ENCODE peak calls at places on chromosomes 6 and 20, in seven cellular contexts. I is cardiac fibroblast; T is CD4-positive, CD25-positive, alpha-beta regulatory T cell; S is SK-N-SH; U is foreskin fibroblast; P is tibial artery; F is CD4-positive, alpha-beta memory T cell. N is an unnamed sample.
A peak's percentile ranks its signal among the peaks of the same experiment; 100 is the strongest.

GRCh38 chr6:10268111-10268510 is 146.8 kb downstream of the TFAP2A start:
- DNase-seq in I (no peak), T (no peak), S (no peak), U (no peak), P (no peak), F (no peak), N (no peak)

GRCh38 chr6:125002090-125002741 is 40.0 kb downstream of the RNF217 start:
- DNase-seq in I (peak; percentile 72), T (no peak), S (no peak), U (no peak), P (no peak), F (no peak), N (no peak)

GRCh38 chr6:97085772-97086171 is 161.2 kb downstream of the KLHL32 start:
- DNase-seq in I (no peak), T (no peak), S (no peak), U (peak; percentile 11), P (no peak), F (no peak), N (no peak)

GRCh38 chr6:81126150-81126549 is 626.3 kb downstream of the TENT5A start:
- DNase-seq in I (no peak), T (no peak), S (no peak), U (peak; percentile 39), P (no peak), F (no peak), N (no peak)

GRCh38 chr6:47276377-47276776 is 33.3 kb downstream of the TNFRSF21 start:
- DNase-seq in I (no peak), T (no peak), S (no peak), U (no peak), P (no peak), F (no peak), N (no peak)

GRCh38 chr6:28923318-28924102 is at the start of gene TRIM27:
- DNase-seq in I (peak; percentile 87), T (peak; percentile 81), S (peak; percentile 93), U (peak; percentile 84), P (peak; percentile 86), F (peak; percentile 84), N (peak; percentile 65)

GRCh38 chr6:46511320-46511719 is 20.1 kb upstream of the RCAN2 start:
- DNase-seq in I (no peak), T (no peak), S (no peak), U (no peak), P (no peak), F (no peak), N (no peak)

GRCh38 chr6:127897437-127897836 is 3.4 kb downstream of the THEMIS start:
- DNase-seq in I (no peak), T (no peak), S (no peak), U (no peak), P (no peak), F (no peak), N (no peak)

GRCh38 chr6:29777319-29777718 is 50.3 kb upstream of the HLA-G start:
- DNase-seq in I (no peak), T (no peak), S (no peak), U (no peak), P (no peak), F (no peak), N (no peak)

GRCh38 chr6:167996424-167997199 is 859 bp upstream of the KIF25 start:
- DNase-seq in I (no peak), T (no peak), S (peak; percentile 74), U (no peak), P (no peak), F (no peak), N (no peak)

GRCh38 chr20:21191839-21192238 is 66.0 kb downstream of the KIZ start:
- DNase-seq in I (peak; percentile 39), T (no peak), S (no peak), U (no peak), P (no peak), F (no peak), N (no peak)

GRCh38 chr6:50602191-50602810 is 111.0 kb upstream of the TFAP2D start:
- DNase-seq in I (peak; percentile 41), T (no peak), S (peak; percentile 14), U (peak; percentile 2), P (no peak), F (no peak), N (peak; percentile 32)

GRCh38 chr20:35953411-35954199 is 697 bp downstream of the SCAND1 start:
- DNase-seq in I (peak; percentile 48), T (peak; percentile 77), S (peak; percentile 73), U (peak; percentile 24), P (peak; percentile 28), F (peak; percentile 79), N (peak; percentile 30)

GRCh38 chr20:37390891-37391525 is 45.1 kb downstream of the SRC start:
- DNase-seq in I (no peak), T (no peak), S (peak; percentile 19), U (no peak), P (peak; percentile 7), F (no peak), N (no peak)

GRCh38 chr6:134678436-134678889 is 271.4 kb downstream of the ALDH8A1 start:
- DNase-seq in I (peak; percentile 95), T (no peak), S (no peak), U (peak; percentile 56), P (no peak), F (no peak), N (no peak)

GRCh38 chr20:43409041-43409913 is 48.4 kb upstream of the SRSF6 start:
- DNase-seq in I (peak; percentile 72), T (no peak), S (peak; percentile 39), U (peak; percentile 23), P (no peak), F (no peak), N (peak; percentile 17)

GRCh38 chr20:24316731-24317130 is 152.7 kb upstream of the SYNDIG1 start:
- DNase-seq in I (no peak), T (no peak), S (no peak), U (no peak), P (no peak), F (no peak), N (no peak)

GRCh38 chr6:149846321-149846720 is 17.8 kb downstream of the LRP11 start:
- DNase-seq in I (peak; percentile 84), T (no peak), S (no peak), U (peak; percentile 72), P (no peak), F (no peak), N (no peak)
- H3K4me3 ChIP-seq in I (no peak overlapping the region), T (no peak overlapping the region), S (no peak overlapping the region), U (no peak overlapping the region), P (no peak overlapping the region), F (no peak overlapping the region), N (no peak overlapping the region)

GRCh38 chr6:130628862-130629261 is 198.3 kb upstream of the SMLR1 start:
- DNase-seq in I (no peak), T (no peak), S (no peak), U (no peak), P (no peak), F (no peak), N (no peak)

GRCh38 chr6:130629640-130630039 is 197.6 kb upstream of the SMLR1 start:
- DNase-seq in I (no peak), T (no peak), S (no peak), U (no peak), P (no peak), F (no peak), N (no peak)

GRCh38 chr6:130632897-130633296 is 194.3 kb upstream of the SMLR1 start:
- DNase-seq in I (no peak), T (no peak), S (no peak), U (no peak), P (no peak), F (no peak), N (no peak)

GRCh38 chr6:130632288-130632687 is 194.9 kb upstream of the SMLR1 start:
- DNase-seq in I (no peak), T (no peak), S (no peak), U (no peak), P (no peak), F (no peak), N (no peak)
- H3K4me3 ChIP-seq in I (no peak overlapping the region), T (no peak overlapping the region), S (no peak overlapping the region), U (no peak overlapping the region), P (no peak overlapping the region), F (no peak overlapping the region), N (no peak overlapping the region)

DNA sequence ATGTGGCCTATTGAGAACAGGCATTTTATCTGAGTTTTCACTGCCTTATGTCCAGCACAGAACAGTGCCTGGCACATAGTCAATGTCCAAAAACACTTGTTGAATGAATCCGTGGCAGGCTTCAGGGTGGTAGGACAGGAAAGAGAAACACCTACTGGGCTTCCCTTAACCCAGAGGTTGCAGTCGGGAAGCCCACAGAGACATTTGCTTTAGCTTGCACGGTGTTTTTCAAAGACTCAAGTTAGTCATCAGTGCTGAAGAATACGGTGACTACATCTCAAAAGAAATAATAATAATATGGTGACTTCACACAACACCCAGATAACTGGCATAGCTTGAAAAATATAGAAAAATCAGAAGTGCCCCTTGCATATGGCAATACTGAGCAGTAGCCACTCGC is 160.4 kb downstream of the CD83 start:
- DNase-seq in I (no peak), T (no peak), S (no peak), U (no peak), P (no peak), F (no peak), N (no peak)
- H3K4me3 ChIP-seq in I (no peak overlapping the region), T (peak overlapping the region; percentile 66), S (no peak overlapping the region), U (no peak overlapping the region), P (no peak overlapping the region), F (no peak overlapping the region), N (no peak overlapping the region)

DNA sequence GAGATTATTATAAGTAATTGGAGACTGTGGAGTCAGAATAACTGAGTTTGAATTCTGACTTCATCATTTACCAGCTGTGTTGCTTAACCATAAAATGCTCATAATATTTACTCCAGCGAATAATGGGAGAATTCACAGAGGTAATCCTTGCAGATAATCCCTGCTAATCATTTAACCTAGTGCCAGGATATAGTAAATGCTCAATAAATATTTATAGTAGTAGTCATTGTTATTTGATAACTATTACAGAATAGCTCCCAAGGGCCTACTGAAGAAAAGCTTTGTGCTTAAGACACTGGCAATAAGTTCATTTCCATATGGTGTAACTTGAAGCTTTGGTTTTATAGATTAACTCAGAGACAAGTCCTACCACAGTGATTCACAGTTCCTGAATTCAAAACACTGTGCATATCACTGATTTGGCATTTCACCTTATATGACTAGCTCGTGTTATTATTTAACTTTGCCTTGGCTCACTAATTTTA is 208.8 kb upstream of the PLCB4 start:
- DNase-seq in I (peak; percentile 70), T (no peak), S (no peak), U (peak; percentile 85), P (no peak), F (no peak), N (no peak)
- H3K4me3 ChIP-seq in I (no peak overlapping the region), T (no peak overlapping the region), S (no peak overlapping the region), U (no peak overlapping the region), P (no peak overlapping the region), F (no peak overlapping the region), N (no peak overlapping the region)

GRCh38 chr6:1832844-1833787 is 223.4 kb downstream of the FOXC1 start:
- DNase-seq in I (peak; percentile 63), T (no peak), S (peak; percentile 61), U (peak; percentile 29), P (peak; percentile 47), F (no peak), N (no peak)
- H3K4me3 ChIP-seq in I (no peak overlapping the region), T (no peak overlapping the region), S (no peak overlapping the region), U (no peak overlapping the region), P (peak overlapping the region; percentile 45), F (no peak overlapping the region), N (no peak overlapping the region)

N was measured in Jurkat, Clone E6-1.